ENCODE peak calls at places on chromosomes 13 and 19, in ten cellular contexts. U is choroid plexus epithelial cell, A is cardiac fibroblast, H is GM06990, J is retinal pigment epithelial cell, G is PC-9, Z is testis, P is heart left ventricle, E is fibroblast of mammary gland, S is upper lobe of right lung. T is an unnamed sample.

GRCh38 chr13:49184621-49185020 is 35.5 kb upstream of the MLNR start:
- DNase-seq in A (no peak), G (no peak), P (no peak), E (no peak), J (no peak), H (no peak), S (no peak), Z (no peak), U (no peak), T (no peak)

GRCh38 chr13:27182054-27182453 is 10.4 kb upstream of the USP12 start:
- DNase-seq in P (no peak), U (no peak), H (no peak), A (no peak), J (no peak), G (no peak), Z (no peak), E (no peak), S (no peak), T (no peak)

GRCh38 chr19:1882089-1882785 is 3.1 kb downstream of the ABHD17A start:
- DNase-seq in J (no peak), P (no peak), H (no peak), U (no peak), E (no peak), A (no peak), G (no peak), Z (no peak), S (no peak), T (no peak)

GRCh38 chr13:46668302-46668720 is 115.3 kb downstream of the LRCH1 start:
- DNase-seq in E (peak; percentile 91), G (no peak), A (peak; percentile 93), S (no peak), Z (peak; percentile 34), H (no peak), U (peak; percentile 91), J (no peak), P (peak; percentile 66), T (peak; percentile 90)

GRCh38 chr19:10419200-10419645 is 1.1 kb upstream of the PDE4A start:
- DNase-seq in P (no peak), U (no peak), J (no peak), S (no peak), A (no peak), H (peak; percentile 79), G (no peak), Z (no peak), E (no peak), T (no peak)

GRCh38 chr19:1396019-1396767 is 5.1 kb downstream of the GAMT start:
- DNase-seq in J (no peak), E (no peak), Z (no peak), S (no peak), U (no peak), G (no peak), P (no peak), A (no peak), H (no peak), T (no peak)

GRCh38 chr13:43981512-43982301 is 102.0 kb downstream of the LACC1 start:
- DNase-seq in Z (no peak), A (no peak), U (no peak), P (no peak), J (no peak), G (no peak), H (no peak), S (no peak), E (no peak), T (no peak)

GRCh38 chr19:31338069-31338767 is 11.0 kb downstream of the TSHZ3 start:
- DNase-seq in G (no peak), J (no peak), H (no peak), A (peak; percentile 92), E (peak; percentile 78), P (peak; percentile 70), U (peak; percentile 92), Z (peak; percentile 78), S (no peak), T (peak; percentile 92)

GRCh38 chr19:641702-642101 is 2.0 kb downstream of the FGF22 start:
- DNase-seq in P (no peak), Z (no peak), H (no peak), E (no peak), G (no peak), A (no peak), U (no peak), S (no peak), J (no peak), T (no peak)

GRCh38 chr19:47786566-47786965 is 8.1 kb downstream of the SELENOW start:
- DNase-seq in J (no peak), P (no peak), A (no peak), S (no peak), E (no peak), G (no peak), Z (no peak), H (no peak), U (no peak), T (no peak)

GRCh38 chr19:56111601-56112312 is 9.3 kb downstream of the ZNF787 start:
- DNase-seq in E (no peak), U (no peak), H (peak; percentile 65), P (no peak), J (peak; percentile 40), Z (peak; percentile 79), A (no peak), S (peak; percentile 81), G (peak; percentile 8), T (no peak)

GRCh38 chr19:42295831-42296525 is 6.0 kb upstream of the PRR19 start:
- DNase-seq in H (peak; percentile 73), E (peak; percentile 52), U (peak; percentile 66), A (peak; percentile 66), Z (peak; percentile 93), J (no peak), G (peak; percentile 86), P (peak; percentile 90), S (peak; percentile 91), T (peak; percentile 51)

GRCh38 chr13:39273953-39274352 is 235.7 kb downstream of the NHLRC3 start:
- DNase-seq in A (peak; percentile 41), H (no peak), U (peak; percentile 52), E (no peak), J (no peak), Z (no peak), S (no peak), P (no peak), G (peak; percentile 12), T (peak; percentile 11)

GRCh38 chr19:46760363-46760762 is 14.1 kb upstream of the STRN4 start:
- DNase-seq in P (no peak), U (no peak), J (no peak), E (no peak), S (no peak), H (no peak), G (no peak), A (no peak), Z (no peak), T (no peak)

GRCh38 chr13:25371608-25372274 is at the start of gene ATP8A2:
- DNase-seq in E (no peak), U (no peak), Z (no peak), H (no peak), A (no peak), S (no peak), J (no peak), G (no peak), P (no peak), T (no peak)
- H3K4me3 ChIP-seq in E (no peak within 1 kb of the TSS), U (peak within 1 kb of the TSS; percentile 42), Z (peak within 1 kb of the TSS; percentile 56), H (no peak within 1 kb of the TSS), A (peak within 1 kb of the TSS; percentile 30), S (peak within 1 kb of the TSS; percentile 14), J (peak within 1 kb of the TSS; percentile 26), G (no peak within 1 kb of the TSS), P (peak within 1 kb of the TSS; percentile 30), T (peak within 1 kb of the TSS; percentile 37)

DNA sequence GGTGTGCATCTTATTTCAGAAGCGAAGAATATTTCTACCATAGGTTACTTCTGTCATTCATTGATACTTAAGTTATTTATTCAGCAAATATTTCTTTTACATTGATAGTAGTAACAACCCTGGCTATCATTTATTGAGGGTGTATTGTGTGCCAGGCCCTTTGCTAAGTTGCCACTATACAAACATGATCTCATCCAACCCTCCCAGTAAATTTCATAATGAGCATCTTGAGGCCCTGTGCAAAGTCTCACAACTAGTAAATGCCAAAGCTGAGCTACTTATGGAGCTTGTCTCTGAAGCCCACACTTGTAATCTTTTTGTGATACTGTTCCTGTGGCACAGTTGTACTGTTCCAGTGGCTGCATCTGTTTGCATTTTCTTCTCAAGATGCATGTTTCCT is 36.1 kb downstream of the RNASEH2B start:
- DNase-seq in H (no peak), J (no peak), S (no peak), G (no peak), Z (no peak), P (no peak), E (no peak), A (no peak), U (no peak), T (no peak)
- TF ChIP-seq CTCF in H (no peak), J (no peak), S (no peak), G (no peak), Z (no peak), P (no peak), E (no peak), A (no peak), U (no peak), T (no peak)

GRCh38 chr13:110913322-110913721 is 1.5 kb downstream of the ANKRD10 start:
- DNase-seq in P (no peak), G (no peak), U (peak; percentile 36), S (no peak), J (no peak), H (no peak), E (peak; percentile 15), Z (no peak), A (peak; percentile 13), T (peak; percentile 38)
- H3K4me3 ChIP-seq in P (peak overlapping the region; percentile 97), G (peak overlapping the region; percentile 77), U (peak overlapping the region; percentile 94), S (peak overlapping the region; percentile 95), J (peak overlapping the region; percentile 95), H (peak overlapping the region; percentile 84), E (peak overlapping the region; percentile 87), Z (peak overlapping the region; percentile 86), A (peak overlapping the region; percentile 99), T (peak overlapping the region; percentile 97)

GRCh38 chr19:11887247-11887617 is 350 bp upstream of the ZNF69 start:
- DNase-seq in Z (peak; percentile 26), E (no peak), J (no peak), A (no peak), S (no peak), U (peak; percentile 28), G (no peak), P (no peak), H (no peak), T (no peak)

GRCh38 chr19:11890634-11891033 is 3.1 kb downstream of the ZNF69 start:
- DNase-seq in U (no peak), P (no peak), J (no peak), Z (no peak), E (no peak), S (no peak), A (no peak), G (no peak), H (no peak), T (no peak)

DNA sequence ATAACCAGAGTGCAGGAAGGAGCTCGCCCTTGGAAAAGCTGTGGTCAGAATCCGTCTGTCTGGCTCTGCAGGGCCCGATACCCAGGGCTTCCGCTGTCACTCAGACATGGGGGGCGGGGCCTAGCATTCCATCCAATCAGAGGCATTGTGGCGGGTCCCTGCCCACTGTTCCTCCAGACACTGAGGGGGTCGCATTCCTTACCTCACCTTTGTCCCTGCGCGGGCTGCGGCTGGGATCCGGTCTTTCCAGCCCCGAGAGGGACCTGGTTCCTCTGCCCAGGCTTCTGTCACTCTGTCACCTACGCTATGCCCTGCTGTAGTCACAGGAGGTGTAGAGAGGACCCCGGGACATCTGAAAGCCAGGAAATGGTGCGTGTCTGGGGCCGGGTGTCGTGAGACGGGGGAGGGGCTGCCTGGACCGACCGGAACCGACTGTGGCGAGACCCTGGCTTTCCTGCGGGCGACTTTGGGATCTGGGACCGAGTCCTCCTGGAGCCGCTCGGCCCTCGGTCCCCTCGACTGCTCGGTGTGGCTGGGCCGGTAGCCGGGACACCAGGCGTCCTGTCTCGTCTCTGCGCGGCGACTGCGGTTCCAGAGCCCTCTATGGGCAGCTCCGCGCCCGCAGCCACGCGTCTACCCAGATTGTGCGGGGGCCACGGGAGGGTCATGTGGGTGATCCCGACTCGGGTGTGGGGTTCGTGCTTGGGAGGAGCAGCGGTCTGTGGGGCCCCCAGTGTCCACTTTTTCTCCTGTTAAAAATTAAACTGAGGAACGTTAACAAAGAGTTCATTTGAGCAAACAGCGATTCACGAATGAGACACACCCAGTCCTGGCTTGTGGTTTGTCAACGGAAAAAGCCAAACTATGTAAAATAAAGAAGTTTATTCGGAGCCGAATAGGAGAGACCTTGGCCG is at the start of gene ZNF69:
- DNase-seq in E (peak; percentile 37), U (peak; percentile 75), P (peak; percentile 91), S (peak; percentile 93), A (peak; percentile 73), G (peak; percentile 90), Z (peak; percentile 97), J (peak; percentile 28), H (peak; percentile 70), T (peak; percentile 48)
- TF ChIP-seq CTCF in E (no peak), U (peak; percentile 21), P (no peak), S (peak; percentile 39), A (peak; percentile 16), G (no peak), Z (no peak), J (peak; percentile 12), H (peak; percentile 26), T (no peak)

T was measured in fibroblast of villous mesenchyme.